ENCODE peak calls at places on chromosomes 13 and 19, in four cellular contexts. I is cardiac fibroblast, D is RWPE1, U is T-helper 1 cell. K is an unnamed sample.

GRCh38 chr19:10295305-10295846 is 5.6 kb downstream of the ICAM5 start:
- DNase-seq in I (peak), D (no peak), U (peak), K (peak)

GRCh38 chr19:49591731-49592485 is 926 bp downstream of the PRR12 start:
- DNase-seq in I (peak), D (peak), U (peak), K (peak)

GRCh38 chr19:2540646-2541454 is 64.9 kb downstream of the GADD45B start:
- DNase-seq in I (peak), D (peak), U (no peak), K (peak)

GRCh38 chr19:4455742-4456565 is 1.6 kb downstream of the UBXN6 start:
- DNase-seq in I (peak), D (peak), U (no peak), K (no peak)

GRCh38 chr19:12137541-12137940 is 2.6 kb downstream of the ZNF20 start:
- DNase-seq in I (no peak), D (no peak), U (peak), K (no peak)

GRCh38 chr19:58559275-58560006 is 1.0 kb upstream of the UBE2M start:
- DNase-seq in I (peak), D (peak), U (peak), K (peak)

GRCh38 chr13:73519720-73520119 is 460.9 kb downstream of the KLF5 start:
- DNase-seq in I (no peak), D (no peak), U (no peak), K (no peak)

GRCh38 chr13:39217471-39217870 is 179.2 kb downstream of the NHLRC3 start:
- DNase-seq in I (no peak), D (no peak), U (no peak), K (no peak)

GRCh38 chr19:5436948-5437306 is 18.3 kb upstream of the ZNRF4 start:
- DNase-seq in I (no peak), D (no peak), U (no peak), K (no peak)

GRCh38 chr19:45468159-45468651 is 409 bp downstream of the FOSB start:
- DNase-seq in I (no peak), D (no peak), U (peak), K (no peak)

GRCh38 chr13:44576396-44577235 is 486 bp upstream of the TSC22D1 start:
- DNase-seq in I (no peak), D (peak), U (peak), K (no peak)

GRCh38 chr19:1736280-1736679 is 17.0 kb upstream of the ONECUT3 start:
- DNase-seq in I (no peak), D (no peak), U (no peak), K (no peak)

GRCh38 chr19:35126624-35126959 is 8.3 kb downstream of the LGI4 start:
- DNase-seq in I (peak), D (no peak), U (no peak), K (no peak)

GRCh38 chr13:99071211-99071610 is 93.3 kb upstream of the DOCK9 start:
- DNase-seq in I (no peak), D (no peak), U (no peak), K (no peak)